ENCODE peak calls at places on chromosomes 3 and 15, in four cellular contexts. F is CD4-positive, alpha-beta T cell; R is colonic mucosa; M is PC-3. E is an unnamed sample.

GRCh38 chr3:13158871-13159270 is 85.6 kb upstream of the IQSEC1 start:
- DNase-seq in M (no peak), F (no peak), R (no peak), E (no peak)

GRCh38 chr15:88833196-88833595 is 30.0 kb downstream of the ACAN start:
- DNase-seq in R (no peak), F (no peak), M (no peak), E (no peak)

GRCh38 chr3:37471425-37471824 is 297.0 kb upstream of the LRRFIP2 start:
- DNase-seq in M (no peak), R (no peak), F (no peak), E (no peak)

GRCh38 chr3:106161236-106161635 is 292.4 kb upstream of the CBLB start:
- DNase-seq in R (no peak), F (no peak), M (no peak), E (no peak)

GRCh38 chr3:22175899-22176298 is 424.9 kb upstream of the ZNF385D start:
- DNase-seq in R (no peak), M (peak), F (no peak), E (no peak)

GRCh38 chr3:124363451-124363850 is 366.8 kb upstream of the UMPS start:
- DNase-seq in F (no peak), M (peak), R (no peak), E (no peak)

GRCh38 chr3:127421943-127422662 is 134.3 kb upstream of the PRR20G start:
- DNase-seq in M (no peak), R (peak), F (no peak), E (no peak)

GRCh38 chr15:72844067-72844466 is 60.5 kb upstream of the ADPGK start:
- DNase-seq in F (no peak), R (no peak), M (no peak), E (no peak)

GRCh38 chr15:98763179-98763578 is 114.8 kb downstream of the IGF1R start:
- DNase-seq in F (no peak), R (no peak), M (peak), E (no peak)

GRCh38 chr15:79629687-79630086 is 197.6 kb downstream of the MINAR1 start:
- DNase-seq in F (no peak), M (no peak), R (no peak), E (no peak)

GRCh38 chr3:146384786-146385185 is 84.6 kb downstream of the PLSCR2 start:
- DNase-seq in R (no peak), F (no peak), M (no peak), E (no peak)

GRCh38 chr3:21752749-21753347 is 1.8 kb upstream of the ZNF385D start:
- DNase-seq in R (no peak), F (no peak), M (peak), E (no peak)

GRCh38 chr3:133488785-133489367 is 84.6 kb upstream of the CDV3 start:
- DNase-seq in F (no peak), R (no peak), M (peak), E (no peak)

GRCh38 chr3:192038726-192039125 is 577.8 kb downstream of the PYDC2 start:
- DNase-seq in R (no peak), F (no peak), M (peak), E (no peak)

GRCh38 chr15:59622289-59622688 is 10.7 kb downstream of the GCNT3 start:
- DNase-seq in R (peak), M (peak), F (peak), E (peak)

GRCh38 chr3:135148431-135148830 is 353.4 kb downstream of the EPHB1 start:
- DNase-seq in M (no peak), F (no peak), R (no peak), E (no peak)

DNA sequence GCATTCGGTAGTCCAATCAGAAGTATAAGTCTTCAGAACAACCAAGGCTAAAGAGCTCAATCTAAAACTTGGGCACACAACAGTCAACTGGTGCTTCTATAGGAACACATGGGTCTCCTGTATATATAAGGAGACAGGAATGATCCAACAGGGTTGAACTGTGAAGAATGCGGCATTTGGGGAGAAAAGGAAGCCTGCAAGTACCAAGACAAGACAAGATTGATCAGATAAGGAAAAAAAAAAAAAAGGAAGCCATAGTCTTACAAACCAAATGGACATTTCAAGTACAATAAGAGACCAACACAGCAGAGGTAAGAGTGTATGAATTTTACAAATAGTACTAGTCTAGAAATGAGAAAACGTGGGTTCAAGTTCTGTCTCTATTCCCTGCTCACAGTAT is 6.5 kb downstream of the CPEB1 start:
- DNase-seq in M (no peak), F (no peak), R (no peak), E (no peak)
- H3K27ac ChIP-seq in M (no peak), F (no peak), R (no peak), E (no peak)

GRCh38 chr3:172613845-172614244 is 90.6 kb upstream of the TNFSF10 start:
- DNase-seq in F (no peak), R (no peak), M (no peak), E (no peak)

GRCh38 chr3:172616061-172616461 is 92.8 kb upstream of the TNFSF10 start:
- DNase-seq in R (no peak), F (no peak), M (no peak), E (no peak)

GRCh38 chr3:172615296-172615695 is 92.1 kb upstream of the TNFSF10 start:
- DNase-seq in M (no peak), R (no peak), F (no peak), E (no peak)

GRCh38 chr3:172612871-172613678 is 89.8 kb upstream of the TNFSF10 start:
- DNase-seq in M (no peak), R (no peak), F (no peak), E (no peak)

DNA sequence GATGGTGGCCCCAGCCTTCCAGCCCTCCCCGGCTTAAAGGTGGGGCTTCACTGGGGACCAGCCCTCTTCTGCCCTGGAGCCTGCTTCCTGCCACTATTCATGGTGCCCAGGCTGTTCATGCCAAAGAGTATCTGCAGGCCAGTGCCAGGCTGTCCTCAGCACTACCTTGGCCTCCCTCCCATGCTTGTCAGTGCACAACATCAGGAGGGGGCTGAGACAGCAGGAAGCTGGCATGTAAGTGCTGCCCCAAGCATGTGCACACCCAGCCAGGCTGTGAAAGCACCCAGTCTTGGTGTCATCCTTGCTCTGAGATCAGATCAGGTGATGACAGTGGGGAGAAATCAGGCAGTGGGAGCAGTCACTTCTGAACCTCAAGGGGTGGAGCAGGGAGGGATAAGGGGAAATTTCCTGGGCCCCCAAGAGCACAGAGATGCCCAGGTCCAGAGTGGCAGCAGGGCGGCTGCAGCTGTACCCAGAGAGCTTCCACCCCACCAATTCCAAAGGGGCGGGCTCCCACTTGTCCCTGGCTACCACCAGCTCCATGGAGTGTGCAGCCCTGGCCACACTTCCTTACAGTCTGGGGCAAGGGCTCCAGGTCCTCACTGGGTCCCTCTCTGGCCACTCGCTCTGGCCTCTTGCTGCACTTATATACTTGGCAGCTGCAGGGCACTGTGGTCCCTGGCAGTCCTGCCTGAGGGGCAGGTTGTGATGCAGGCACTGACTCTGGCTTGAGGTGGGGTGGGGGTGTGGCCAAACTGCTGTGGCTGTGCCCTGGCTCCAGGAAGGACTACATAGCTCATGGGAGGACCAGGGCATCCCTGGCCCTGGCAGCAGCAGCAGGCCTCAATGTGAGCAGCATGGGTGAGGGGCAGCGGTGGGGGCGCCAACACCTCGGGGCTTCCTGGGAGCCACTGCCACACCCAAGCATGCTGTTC is 91.4 kb upstream of the TNFSF10 start:
- DNase-seq in R (no peak), M (no peak), F (no peak), E (no peak)
- H3K27ac ChIP-seq in R (no peak), M (no peak), F (no peak), E (no peak)

GRCh38 chr3:51940648-51941421 is 869 bp downstream of the RRP9 start:
- DNase-seq in F (no peak), R (peak), M (no peak), E (no peak)
- H3K27ac ChIP-seq in F (no peak), R (no peak), M (peak), E (peak)

DNA sequence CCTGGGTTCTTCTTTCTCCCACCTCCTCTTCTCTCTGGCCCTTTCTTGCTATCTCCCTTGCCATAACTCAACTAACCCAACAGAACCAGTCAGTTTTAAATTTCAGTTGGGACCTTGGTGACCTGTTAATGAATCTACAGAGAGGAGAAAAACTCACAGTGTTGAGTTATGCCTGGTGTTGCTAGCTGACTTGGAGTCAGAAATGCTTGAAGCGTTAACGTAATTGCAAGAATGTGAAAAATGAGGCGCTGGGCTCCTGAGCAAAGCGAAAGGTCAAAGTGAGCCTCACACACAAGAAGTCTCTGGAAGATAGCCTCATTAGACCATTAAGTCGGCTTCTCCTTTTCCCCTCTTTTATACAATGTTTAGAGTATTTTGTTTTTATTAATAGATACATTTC is 18.4 kb downstream of the MEIS2 start:
- DNase-seq in M (no peak), F (no peak), R (no peak), E (no peak)
- H3K27ac ChIP-seq in M (no peak), F (no peak), R (no peak), E (peak)

DNA sequence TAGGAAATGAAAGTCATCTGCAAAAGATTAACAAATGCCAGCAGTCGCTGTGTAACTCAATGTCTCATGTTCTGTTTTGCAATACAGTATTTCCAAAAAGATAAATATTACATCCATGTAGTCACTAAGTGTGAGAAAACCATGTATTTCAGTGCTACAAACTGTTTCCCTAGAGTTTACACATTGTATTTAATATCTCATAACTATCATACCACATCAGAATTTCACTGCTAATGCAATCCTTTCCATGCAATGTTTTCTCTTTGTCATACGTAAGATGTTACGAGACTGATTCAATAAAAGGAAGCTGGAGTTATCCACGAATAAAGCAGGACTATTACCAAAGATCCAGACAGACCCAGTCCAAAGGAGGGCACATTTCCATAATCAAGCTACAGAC is 269.4 kb downstream of the GBE1 start:
- DNase-seq in R (no peak), F (no peak), M (no peak), E (no peak)
- H3K27ac ChIP-seq in R (no peak), F (no peak), M (no peak), E (no peak)

GRCh38 chr15:39584266-39584659 is 3.4 kb downstream of the THBS1 start:
- DNase-seq in R (no peak), M (no peak), F (no peak), E (no peak)

GRCh38 chr15:39585394-39585841 is 4.5 kb downstream of the THBS1 start:
- DNase-seq in M (no peak), R (no peak), F (no peak), E (peak)

GRCh38 chr15:39585871-39586301 is 5.0 kb downstream of the THBS1 start:
- DNase-seq in R (no peak), F (no peak), M (no peak), E (peak)

GRCh38 chr15:39583586-39584265 is 2.8 kb downstream of the THBS1 start:
- DNase-seq in M (peak), F (no peak), R (peak), E (peak)

DNA sequence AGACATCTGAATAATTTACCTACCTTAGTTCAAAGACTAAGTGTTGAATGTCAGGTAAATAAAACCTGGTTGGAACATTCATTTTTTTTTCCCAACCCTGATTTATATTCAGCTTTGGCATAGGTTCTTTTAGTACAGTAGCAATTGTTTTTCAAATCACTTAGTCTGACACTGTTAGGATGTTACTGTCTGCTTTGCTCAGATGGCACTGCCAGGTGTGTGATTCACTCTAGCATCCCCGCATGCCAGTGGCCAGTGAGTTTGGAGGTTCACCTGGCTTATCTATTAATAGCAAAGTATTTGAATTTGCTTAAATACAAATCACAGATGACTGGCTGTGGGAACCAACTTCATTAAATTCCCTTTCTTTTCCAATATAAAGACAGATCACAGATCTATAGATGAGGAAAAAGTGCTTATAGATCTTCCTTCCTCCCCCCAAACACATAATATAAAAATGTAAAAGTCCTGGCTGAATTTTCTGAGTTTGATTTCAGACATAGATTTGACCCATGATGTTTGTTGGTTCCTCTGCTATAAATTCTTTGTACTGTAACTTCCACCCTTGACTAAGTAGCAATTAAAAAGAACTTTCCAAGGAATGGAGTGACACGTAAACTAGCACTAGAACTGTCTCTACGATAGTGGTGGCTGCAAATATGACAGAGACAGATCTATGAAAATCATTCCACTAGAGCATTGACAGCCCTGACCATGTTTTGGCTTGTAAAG is 3.9 kb downstream of the THBS1 start:
- DNase-seq in F (no peak), M (peak), R (no peak), E (no peak)
- H3K27ac ChIP-seq in F (no peak), M (no peak), R (no peak), E (peak)

DNA sequence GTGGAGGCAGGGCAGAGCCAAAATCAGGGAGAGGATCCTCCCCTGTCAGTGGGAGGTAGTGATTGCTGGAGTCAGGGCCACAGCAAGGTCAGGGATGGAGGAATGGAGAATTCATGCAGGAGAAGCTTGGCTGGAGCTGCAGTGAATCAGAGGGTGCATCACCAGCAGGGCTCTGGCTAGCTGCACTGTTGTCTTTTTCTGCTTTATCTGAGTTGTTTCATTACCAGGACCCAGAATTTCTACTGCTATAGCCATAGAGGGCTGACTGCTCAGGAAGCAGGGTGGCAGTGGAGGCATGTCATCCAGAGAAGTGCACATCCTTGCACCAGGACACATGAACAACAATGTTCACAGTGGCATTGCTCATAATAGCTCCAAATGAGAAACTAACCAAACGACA is 113.5 kb upstream of the GALNT15 start:
- DNase-seq in R (peak), F (no peak), M (peak), E (no peak)
- H3K27ac ChIP-seq in R (peak), F (no peak), M (peak), E (peak)

DNA sequence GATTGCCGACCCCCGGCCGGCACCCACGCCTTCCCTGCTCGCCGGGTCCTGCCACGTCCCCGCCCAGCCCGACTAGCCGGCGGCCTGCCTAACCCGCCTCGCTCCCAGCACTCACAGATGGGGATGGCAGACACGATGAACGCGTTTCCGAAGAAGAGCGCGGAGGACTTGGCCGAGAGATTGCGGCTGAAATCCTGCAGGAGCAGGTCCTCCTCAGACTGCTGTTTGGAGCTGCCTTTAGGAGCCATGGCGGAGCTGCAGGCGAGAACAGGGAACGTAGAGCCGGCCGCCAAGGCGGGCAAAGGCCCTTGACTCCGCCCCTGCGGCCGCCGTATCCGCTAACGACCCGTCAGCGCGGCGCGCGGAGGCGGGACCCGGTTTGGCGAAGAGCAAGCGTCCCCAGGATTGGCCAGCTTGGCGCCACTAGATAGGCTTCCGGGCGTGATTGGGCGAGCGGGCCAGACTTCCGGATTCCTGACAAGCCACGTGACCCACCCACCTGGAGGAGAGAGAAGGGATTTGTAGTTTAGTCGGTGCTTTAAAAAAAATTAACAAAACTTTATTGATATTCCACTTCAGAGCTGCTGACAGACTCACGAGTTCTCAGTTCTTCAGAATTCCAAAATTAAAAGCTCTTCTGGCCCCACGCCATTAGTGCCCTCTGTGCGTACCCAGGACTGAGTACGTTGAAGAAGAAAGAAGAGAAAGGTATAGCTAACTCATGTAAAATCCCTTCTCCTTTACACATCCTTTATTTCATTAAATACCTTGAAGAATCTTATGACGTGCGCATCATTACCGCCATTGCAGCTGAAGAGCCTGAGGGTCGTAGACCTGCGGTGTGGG is at the start of gene SSR3:
- DNase-seq in M (peak), R (peak), F (peak), E (peak)
- H3K27ac ChIP-seq in M (peak), R (peak), F (peak), E (peak)

GRCh38 chr15:96209285-96209735 is 121.2 kb upstream of the NR2F2 start:
- DNase-seq in F (no peak), M (no peak), R (no peak), E (no peak)
- H3K27ac ChIP-seq in F (no peak), M (no peak), R (no peak), E (no peak)

DNA sequence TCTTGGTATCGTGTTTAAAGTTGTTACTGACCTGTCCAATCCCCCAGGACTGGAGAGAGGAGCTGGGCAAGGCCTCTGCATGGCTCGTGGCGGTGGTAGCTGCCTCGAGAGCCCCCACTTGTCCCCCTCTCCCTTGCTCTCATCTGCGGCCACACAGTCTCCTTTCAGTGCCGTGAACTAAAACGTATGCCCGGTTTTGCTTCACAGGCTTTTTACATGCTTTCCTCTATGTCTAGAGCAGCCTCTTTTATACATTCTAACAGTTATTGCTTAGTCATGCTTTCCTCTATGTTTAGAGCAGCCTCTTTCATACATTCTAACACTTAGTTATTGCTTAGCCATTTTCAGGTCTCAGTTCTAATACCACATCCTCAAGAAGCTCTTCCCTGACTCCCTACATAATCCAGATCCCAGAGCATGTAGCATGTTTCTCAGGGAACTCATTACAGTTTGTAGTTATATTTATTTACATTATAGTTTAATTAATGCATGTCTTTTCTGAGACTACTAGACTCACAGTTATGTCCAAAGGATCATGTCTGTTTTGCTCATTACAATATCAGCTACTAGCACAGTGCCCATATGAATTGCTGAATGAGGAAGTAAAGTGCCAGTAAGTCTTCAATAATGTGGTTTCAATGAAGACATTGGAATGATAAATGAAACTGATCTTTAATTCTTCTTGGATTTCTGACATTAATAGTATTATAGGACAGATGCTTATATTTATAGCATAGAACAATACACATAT is 66.5 kb upstream of the TBL1XR1 start:
- DNase-seq in M (no peak), F (no peak), R (no peak), E (no peak)
- H3K27ac ChIP-seq in M (no peak), F (no peak), R (no peak), E (no peak)

E was measured in transverse colon.